ENCODE peak calls at places on chromosomes 7 and 10, in four cellular contexts. One of them, this sample, is unnamed.

GRCh38 chr10:133335238-133336122 is 1.2 kb downstream of the CALY start:
- DNase-seq in mucosa of descending colon: peak
- DNase-seq in nephron progenitor cell: peak
- DNase-seq in IMR-90: peak
- DNase-seq in this sample: no peak

GRCh38 chr10:130751106-130751840 is 560.2 kb downstream of the TCERG1L start:
- DNase-seq in nephron progenitor cell: no peak
- DNase-seq in IMR-90: no peak
- DNase-seq in mucosa of descending colon: no peak
- DNase-seq in this sample: no peak

GRCh38 chr10:68561804-68562649 is 1.9 kb downstream of the TET1 start:
- DNase-seq in mucosa of descending colon: peak
- DNase-seq in IMR-90: no peak
- DNase-seq in nephron progenitor cell: peak
- DNase-seq in this sample: no peak

GRCh38 chr10:102504179-102504975 is 605 bp downstream of the SUFU start:
- DNase-seq in nephron progenitor cell: peak
- DNase-seq in IMR-90: peak
- DNase-seq in mucosa of descending colon: peak
- DNase-seq in this sample: no peak

GRCh38 chr7:122457969-122458368 is 153.4 kb upstream of the FEZF1 start:
- DNase-seq in mucosa of descending colon: no peak
- DNase-seq in IMR-90: no peak
- DNase-seq in nephron progenitor cell: no peak
- DNase-seq in this sample: no peak

GRCh38 chr10:93816123-93816747 is 58.5 kb downstream of the LGI1 start:
- DNase-seq in mucosa of descending colon: peak
- DNase-seq in IMR-90: peak
- DNase-seq in nephron progenitor cell: peak
- DNase-seq in this sample: no peak

GRCh38 chr7:137768371-137768770 is 78.4 kb downstream of the DGKI start:
- DNase-seq in IMR-90: no peak
- DNase-seq in mucosa of descending colon: no peak
- DNase-seq in nephron progenitor cell: no peak
- DNase-seq in this sample: no peak

GRCh38 chr7:155532792-155533119 is 13.6 kb downstream of the CNPY1 start:
- DNase-seq in IMR-90: no peak
- DNase-seq in mucosa of descending colon: no peak
- DNase-seq in nephron progenitor cell: no peak
- DNase-seq in this sample: no peak

GRCh38 chr7:30920584-30921539 is 9.2 kb downstream of the AQP1 start:
- DNase-seq in IMR-90: peak
- DNase-seq in mucosa of descending colon: no peak
- DNase-seq in nephron progenitor cell: peak
- DNase-seq in this sample: no peak

GRCh38 chr7:4132221-4132620 is 549.9 kb upstream of the FOXK1 start:
- DNase-seq in IMR-90: no peak
- DNase-seq in mucosa of descending colon: no peak
- DNase-seq in nephron progenitor cell: no peak
- DNase-seq in this sample: no peak

GRCh38 chr7:4128161-4128560 is 553.9 kb upstream of the FOXK1 start:
- DNase-seq in IMR-90: no peak
- DNase-seq in nephron progenitor cell: no peak
- DNase-seq in mucosa of descending colon: no peak
- DNase-seq in this sample: no peak

GRCh38 chr7:4133491-4134044 is 548.5 kb upstream of the FOXK1 start:
- DNase-seq in nephron progenitor cell: no peak
- DNase-seq in IMR-90: no peak
- DNase-seq in mucosa of descending colon: no peak
- DNase-seq in this sample: no peak

GRCh38 chr7:4129481-4130122 is 552.5 kb upstream of the FOXK1 start:
- DNase-seq in IMR-90: no peak
- DNase-seq in nephron progenitor cell: no peak
- DNase-seq in mucosa of descending colon: no peak
- DNase-seq in this sample: no peak

DNA sequence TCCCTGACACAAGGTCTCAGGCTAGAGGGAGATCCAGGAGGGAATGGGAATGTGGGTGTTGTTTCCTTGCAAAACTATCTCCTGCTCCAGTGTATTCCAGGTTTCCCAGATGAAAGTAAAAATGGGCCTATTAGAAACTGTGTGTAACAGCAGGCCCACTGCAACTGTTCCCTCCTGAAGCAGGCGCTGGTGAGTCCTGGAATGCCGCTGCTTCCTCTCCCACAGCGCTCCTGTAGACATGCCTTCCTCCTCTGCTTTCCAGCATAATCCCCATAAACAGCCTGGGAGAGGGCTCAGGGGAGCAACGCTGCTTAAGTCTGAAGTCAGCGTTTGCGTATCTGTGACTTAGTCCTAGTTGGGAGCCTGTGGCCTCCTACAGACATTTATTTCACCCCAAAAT is 551.1 kb upstream of the FOXK1 start:
- DNase-seq in IMR-90: no peak
- DNase-seq in nephron progenitor cell: no peak
- DNase-seq in mucosa of descending colon: no peak
- DNase-seq in this sample: no peak
- TF ChIP-seq CTCF in IMR-90: no peak
- TF ChIP-seq CTCF in nephron progenitor cell: no peak
- TF ChIP-seq CTCF in mucosa of descending colon: no peak
- TF ChIP-seq CTCF in this sample: no peak

GRCh38 chr10:74738543-74738942 is 87.9 kb upstream of the KAT6B start:
- DNase-seq in nephron progenitor cell: no peak
- DNase-seq in mucosa of descending colon: no peak
- DNase-seq in IMR-90: no peak
- DNase-seq in this sample: no peak

GRCh38 chr10:74743401-74743800 is 83.0 kb upstream of the KAT6B start:
- DNase-seq in nephron progenitor cell: no peak
- DNase-seq in IMR-90: no peak
- DNase-seq in mucosa of descending colon: no peak
- DNase-seq in this sample: no peak

GRCh38 chr10:74736029-74736428 is 90.4 kb upstream of the KAT6B start:
- DNase-seq in IMR-90: no peak
- DNase-seq in nephron progenitor cell: no peak
- DNase-seq in mucosa of descending colon: no peak
- DNase-seq in this sample: no peak

GRCh38 chr10:74738052-74738451 is 88.3 kb upstream of the KAT6B start:
- DNase-seq in IMR-90: peak
- DNase-seq in nephron progenitor cell: no peak
- DNase-seq in mucosa of descending colon: no peak
- DNase-seq in this sample: no peak

GRCh38 chr10:74738985-74739567 is 87.3 kb upstream of the KAT6B start:
- DNase-seq in nephron progenitor cell: no peak
- DNase-seq in IMR-90: peak
- DNase-seq in mucosa of descending colon: peak
- DNase-seq in this sample: no peak
- TF ChIP-seq CTCF in nephron progenitor cell: no peak
- TF ChIP-seq CTCF in IMR-90: peak
- TF ChIP-seq CTCF in mucosa of descending colon: no peak
- TF ChIP-seq CTCF in this sample: no peak

DNA sequence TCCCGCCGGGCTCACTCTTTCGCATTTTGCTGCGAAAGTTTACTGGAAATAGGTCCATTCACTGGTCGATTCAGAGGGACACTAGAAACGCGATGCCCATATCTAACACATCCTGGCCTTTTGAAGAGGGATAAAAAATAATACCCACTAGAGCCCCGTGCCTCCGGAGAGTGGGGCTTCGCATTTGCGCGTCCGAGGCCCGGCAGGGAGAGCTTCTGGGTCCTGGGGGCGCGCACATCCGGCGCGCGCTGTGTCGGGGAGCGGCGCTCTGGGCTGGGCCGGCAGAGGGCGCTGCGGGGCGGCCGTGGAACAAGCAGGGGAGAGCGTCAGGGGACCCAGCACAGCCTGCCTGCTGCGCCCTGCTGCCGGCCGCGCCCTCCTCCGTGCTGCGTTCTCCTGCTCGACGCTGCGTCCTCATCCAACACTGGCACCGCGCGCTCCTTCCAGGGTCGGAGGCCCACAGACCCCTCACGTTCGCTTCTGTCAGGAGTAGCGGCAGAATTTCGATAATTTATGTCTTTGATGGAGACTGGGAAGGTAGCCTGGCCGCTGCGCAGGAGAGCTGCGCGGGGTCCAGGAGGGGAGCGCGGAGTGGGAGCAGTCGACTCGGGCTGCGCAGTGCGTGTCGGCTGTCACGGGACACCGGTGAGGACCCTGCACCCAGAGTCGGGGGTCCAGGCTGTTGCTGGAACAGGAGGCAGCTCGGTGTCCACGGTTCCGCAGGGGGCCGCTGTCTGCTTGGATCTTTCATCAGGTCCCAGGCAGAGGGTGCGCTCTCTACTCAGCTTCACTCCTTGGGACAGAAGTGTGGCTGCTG is 41.5 kb upstream of the ZNF32 start:
- DNase-seq in IMR-90: peak
- DNase-seq in mucosa of descending colon: peak
- DNase-seq in nephron progenitor cell: peak
- DNase-seq in this sample: peak
- TF ChIP-seq CTCF in IMR-90: peak
- TF ChIP-seq CTCF in mucosa of descending colon: peak
- TF ChIP-seq CTCF in nephron progenitor cell: peak
- TF ChIP-seq CTCF in this sample: peak

DNA sequence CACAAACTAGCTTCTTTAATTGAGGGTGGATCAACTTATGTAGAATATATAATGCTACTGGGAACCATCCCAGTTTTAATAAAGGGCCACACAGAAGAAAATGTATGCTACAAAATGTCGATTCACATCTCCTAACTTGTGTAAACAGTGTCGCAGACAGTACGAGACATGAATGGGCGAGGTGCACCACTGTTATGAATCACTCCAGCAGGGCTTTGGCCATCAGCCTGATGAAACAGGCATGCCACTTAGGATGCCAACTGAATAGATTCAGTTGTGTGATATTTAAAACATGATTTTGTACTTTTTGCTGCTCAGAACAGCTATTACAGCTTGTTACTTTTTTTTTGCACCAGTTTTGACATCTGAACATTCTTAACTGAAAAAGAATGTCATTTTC is 138.0 kb downstream of the VTI1A start:
- DNase-seq in nephron progenitor cell: no peak
- DNase-seq in IMR-90: peak
- DNase-seq in mucosa of descending colon: no peak
- DNase-seq in this sample: no peak
- TF ChIP-seq CTCF in nephron progenitor cell: no peak
- TF ChIP-seq CTCF in IMR-90: no peak
- TF ChIP-seq CTCF in mucosa of descending colon: no peak
- TF ChIP-seq CTCF in this sample: no peak

DNA sequence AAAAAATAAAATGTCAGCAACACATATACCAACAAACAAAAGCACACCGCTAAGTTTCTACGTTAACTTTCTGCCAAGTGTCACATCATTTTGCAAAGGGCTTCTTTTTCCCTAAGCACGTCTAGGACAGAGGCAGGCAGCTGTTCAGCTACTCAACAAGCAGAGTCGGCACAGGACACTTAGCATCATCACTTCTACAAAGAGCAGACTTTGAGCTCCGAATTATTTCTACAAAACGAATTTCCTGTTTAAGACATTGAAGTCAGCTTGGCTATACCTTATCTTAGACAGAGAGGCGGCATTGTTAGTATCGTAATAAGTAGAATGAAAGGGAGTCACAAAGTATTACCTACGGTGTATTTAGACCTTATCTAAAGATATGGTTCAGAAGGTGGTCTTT is 110.1 kb downstream of the SVIL start:
- DNase-seq in IMR-90: no peak
- DNase-seq in nephron progenitor cell: no peak
- DNase-seq in mucosa of descending colon: no peak
- DNase-seq in this sample: no peak
- TF ChIP-seq CTCF in IMR-90: no peak
- TF ChIP-seq CTCF in nephron progenitor cell: no peak
- TF ChIP-seq CTCF in mucosa of descending colon: no peak
- TF ChIP-seq CTCF in this sample: no peak

DNA sequence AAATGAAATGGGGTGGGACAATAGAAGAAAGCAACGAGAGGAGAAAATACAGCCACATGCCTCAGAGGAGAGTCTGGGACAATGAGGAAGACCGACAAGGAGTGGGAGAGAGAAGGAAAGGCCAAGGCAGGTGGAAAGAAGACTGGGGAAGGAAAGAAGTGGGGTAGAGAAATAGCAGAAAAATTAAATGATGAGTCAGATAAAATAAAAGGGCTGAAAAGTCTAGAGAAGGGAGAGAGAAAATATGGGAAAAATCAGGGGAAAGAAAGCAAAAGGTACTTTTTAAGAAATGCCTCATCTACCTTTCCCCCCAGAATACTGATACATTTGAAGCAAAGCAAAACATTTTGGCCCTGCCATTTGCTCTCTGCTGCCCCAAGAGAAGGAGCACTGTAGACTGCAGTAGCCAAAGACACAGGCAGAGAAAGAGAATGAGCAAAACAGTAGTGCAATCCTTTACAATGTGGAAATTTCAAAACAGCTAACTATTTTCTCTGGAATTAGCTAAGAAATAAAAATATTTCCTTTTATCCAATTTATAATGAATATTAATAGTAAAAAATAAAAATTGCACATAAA is 14.5 kb downstream of the GBX1 start:
- DNase-seq in IMR-90: no peak
- DNase-seq in mucosa of descending colon: no peak
- DNase-seq in nephron progenitor cell: no peak
- DNase-seq in this sample: no peak
- TF ChIP-seq CTCF in IMR-90: no peak
- TF ChIP-seq CTCF in mucosa of descending colon: no peak
- TF ChIP-seq CTCF in nephron progenitor cell: no peak
- TF ChIP-seq CTCF in this sample: no peak

This sample was measured in D721Med.